ENCODE peak calls at places on chromosome X, in five cellular contexts. S is GM12865; U is activated CD4-positive, alpha-beta T cell treated with anti-CD3 and anti-CD28 coated beads, Interleukin-2, amount 50 U/mL, for 1 hour; M is progenitor cell of endocrine pancreas; P is fibroblast of mammary gland. B is an unnamed sample.

GRCh38 chrX:78455901-78456300 is 128.5 kb upstream of the CYSLTR1 start:
- DNase-seq in S (no peak), U (no peak), M (no peak), P (peak), B (no peak)

GRCh38 chrX:323721-324628 is 5.4 kb upstream of the GTPBP6 start:
- DNase-seq in M (no peak), P (peak), U (peak), S (peak), B (no peak)

GRCh38 chrX:100625985-100626491 is 10.6 kb downstream of the TSPAN6 start:
- DNase-seq in U (no peak), S (peak), P (peak), M (no peak), B (no peak)

GRCh38 chrX:139875831-139876230 is 57.0 kb downstream of the ATP11C start:
- DNase-seq in M (no peak), P (no peak), S (no peak), U (no peak), B (no peak)

GRCh38 chrX:87583679-87584078 is 66.1 kb downstream of the KLHL4 start:
- DNase-seq in P (peak), U (no peak), M (no peak), S (peak), B (peak)

GRCh38 chrX:74343970-74344622 is 40.1 kb downstream of the ZCCHC13 start:
- DNase-seq in M (peak), S (peak), P (peak), U (peak), B (peak)

GRCh38 chrX:83260288-83260687 is 247.8 kb upstream of the POU3F4 start:
- DNase-seq in S (no peak), M (no peak), P (no peak), U (no peak), B (no peak)

GRCh38 chrX:87517571-87518141 is at the start of gene KLHL4:
- DNase-seq in M (peak), U (no peak), S (no peak), P (peak), B (peak)

GRCh38 chrX:13894888-13895564 is 78.1 kb upstream of the GPM6B start:
- DNase-seq in P (peak), M (no peak), S (no peak), U (no peak), B (no peak)

GRCh38 chrX:41259516-41259915 is 74.4 kb upstream of the DDX3X start:
- DNase-seq in M (no peak), S (no peak), P (peak), U (no peak), B (no peak)

GRCh38 chrX:49155243-49155899 is 7.2 kb upstream of the MAGIX start:
- DNase-seq in P (peak), M (no peak), S (peak), U (no peak), B (no peak)

GRCh38 chrX:42673411-42673810 is 104.6 kb downstream of the PPP1R2C start:
- DNase-seq in U (no peak), P (peak), M (no peak), S (no peak), B (no peak)

GRCh38 chrX:3609800-3610199 is 103.6 kb downstream of the PRKX start:
- DNase-seq in M (no peak), S (no peak), U (no peak), P (peak), B (no peak)

GRCh38 chrX:129577473-129577872 is 37.4 kb downstream of the OCRL start:
- DNase-seq in M (no peak), S (no peak), P (peak), U (no peak), B (no peak)

GRCh38 chrX:7068939-7069367 is 78.6 kb upstream of the STS start:
- DNase-seq in U (peak), S (peak), P (no peak), M (no peak), B (peak)

GRCh38 chrX:153411255-153411987 is at the start of gene ZFP92:
- DNase-seq in P (no peak), S (no peak), U (peak), M (no peak), B (no peak)

GRCh38 chrX:11100281-11101035 is 10.7 kb upstream of the HCCS start:
- DNase-seq in M (no peak), P (peak), S (no peak), U (no peak), B (no peak)